ENCODE peak calls at places on chromosome 14, in four cellular contexts. L, Q, G and C are unnamed samples.

GRCh38 chr14:76500011-76500410 is 124.1 kb downstream of the ESRRB start:
- DNase-seq in L (no peak), Q (no peak), G (peak), C (no peak)

GRCh38 chr14:72726444-72726843 is 167.5 kb downstream of the DPF3 start:
- DNase-seq in L (no peak), Q (no peak), G (no peak), C (no peak)

GRCh38 chr14:51727526-51727925 is 75.8 kb downstream of the FRMD6 start:
- DNase-seq in L (no peak), Q (no peak), G (peak), C (no peak)

GRCh38 chr14:88556581-88556980 is 1.8 kb upstream of the PTPN21 start:
- DNase-seq in L (no peak), Q (no peak), G (peak), C (no peak)

GRCh38 chr14:33307691-33308369 is 369.2 kb downstream of the NPAS3 start:
- DNase-seq in L (no peak), Q (no peak), G (peak), C (no peak)

GRCh38 chr14:80653951-80654350 is 287.6 kb downstream of the CEP128 start:
- DNase-seq in L (no peak), Q (no peak), G (peak), C (no peak)

GRCh38 chr14:95815226-95815690 is 61.4 kb upstream of the TUNAR start:
- DNase-seq in L (no peak), Q (no peak), G (no peak), C (no peak)

GRCh38 chr14:24176599-24176998 is 4.7 kb downstream of the REC8 start:
- DNase-seq in L (no peak), Q (no peak), G (no peak), C (no peak)

GRCh38 chr14:94129758-94130414 is 482 bp upstream of the IFI27L2 start:
- DNase-seq in L (no peak), Q (peak), G (peak), C (peak)

GRCh38 chr14:53963491-53964227 is 7.0 kb upstream of the BMP4 start:
- DNase-seq in L (no peak), Q (no peak), G (no peak), C (no peak)

GRCh38 chr14:58662759-58663158 is 25.0 kb downstream of the DACT1 start:
- DNase-seq in L (no peak), Q (no peak), G (no peak), C (no peak)

GRCh38 chr14:62364161-62364560 is 601.9 kb downstream of the SNAPC1 start:
- DNase-seq in L (no peak), Q (no peak), G (no peak), C (no peak)

GRCh38 chr14:24398298-24398942 is 383 bp upstream of the NYNRIN start:
- DNase-seq in L (no peak), Q (no peak), G (no peak), C (no peak)

GRCh38 chr14:91402278-91403068 is 15.1 kb downstream of the CCDC88C start:
- DNase-seq in L (no peak), Q (no peak), G (no peak), C (no peak)

GRCh38 chr14:76917759-76918175 is 91.6 kb downstream of the LRRC74A start:
- DNase-seq in L (no peak), Q (no peak), G (peak), C (no peak)

GRCh38 chr14:50082308-50082742 is 34.0 kb downstream of the VCPKMT start:
- DNase-seq in L (no peak), Q (peak), G (no peak), C (no peak)

GRCh38 chr14:64556526-64556925 is 6.8 kb downstream of the PPP1R36 start:
- DNase-seq in L (no peak), Q (no peak), G (peak), C (peak)

GRCh38 chr14:33794791-33795300 is 156.0 kb downstream of the EGLN3 start:
- DNase-seq in L (no peak), Q (no peak), G (peak), C (peak)

GRCh38 chr14:33847066-33847465 is 103.8 kb downstream of the EGLN3 start:
- DNase-seq in L (no peak), Q (no peak), G (peak), C (peak)

GRCh38 chr14:23442721-23443356 is 7.4 kb upstream of the MYH7 start:
- DNase-seq in L (no peak), Q (no peak), G (no peak), C (no peak)

GRCh38 chr14:50985816-50986396 is 41.6 kb upstream of the PYGL start:
- DNase-seq in L (no peak), Q (no peak), G (no peak), C (no peak)

GRCh38 chr14:39268393-39268792 is 34.7 kb downstream of the MIA2 start:
- DNase-seq in L (no peak), Q (peak), G (peak), C (peak)

GRCh38 chr14:98665019-98665418 is 607.0 kb downstream of the BCL11B start:
- DNase-seq in L (no peak), Q (no peak), G (no peak), C (no peak)

GRCh38 chr14:76908834-76909233 is 82.6 kb downstream of the LRRC74A start:
- DNase-seq in L (peak), Q (peak), G (no peak), C (no peak)

GRCh38 chr14:32430326-32430725 is 101.2 kb downstream of the AKAP6 start:
- DNase-seq in L (no peak), Q (peak), G (peak), C (peak)

GRCh38 chr14:89572566-89573398 is 155.7 kb upstream of the FOXN3 start:
- DNase-seq in L (no peak), Q (no peak), G (no peak), C (no peak)

GRCh38 chr14:86961106-86961716 is 1031.8 kb downstream of the GALC start:
- DNase-seq in L (no peak), Q (peak), G (peak), C (peak)

GRCh38 chr14:68476965-68477455 is 315.9 kb downstream of the ZFP36L1 start:
- DNase-seq in L (no peak), Q (no peak), G (no peak), C (no peak)

GRCh38 chr14:94048676-94049624 is 22.8 kb downstream of the OTUB2 start:
- DNase-seq in L (no peak), Q (no peak), G (no peak), C (no peak)

GRCh38 chr14:88473791-88474190 is 81.0 kb downstream of the PTPN21 start:
- DNase-seq in L (no peak), Q (no peak), G (no peak), C (no peak)

GRCh38 chr14:81219210-81219820 is 1.4 kb downstream of the GTF2A1 start:
- DNase-seq in L (peak), Q (peak), G (peak), C (peak)

GRCh38 chr14:102746568-102747438 is 30.4 kb upstream of the TRAF3 start:
- DNase-seq in L (no peak), Q (no peak), G (no peak), C (no peak)

GRCh38 chr14:73887116-73887490 is 444 bp downstream of the ZNF410 start:
- DNase-seq in L (no peak), Q (peak), G (peak), C (no peak)

GRCh38 chr14:73888971-73889370 is 2.3 kb downstream of the ZNF410 start:
- DNase-seq in L (no peak), Q (no peak), G (peak), C (peak)

GRCh38 chr14:73887704-73888459 is 1.2 kb downstream of the ZNF410 start:
- DNase-seq in L (no peak), Q (no peak), G (peak), C (no peak)

GRCh38 chr14:73886449-73887115 is at the start of gene ZNF410:
- DNase-seq in L (peak), Q (peak), G (peak), C (peak)

DNA sequence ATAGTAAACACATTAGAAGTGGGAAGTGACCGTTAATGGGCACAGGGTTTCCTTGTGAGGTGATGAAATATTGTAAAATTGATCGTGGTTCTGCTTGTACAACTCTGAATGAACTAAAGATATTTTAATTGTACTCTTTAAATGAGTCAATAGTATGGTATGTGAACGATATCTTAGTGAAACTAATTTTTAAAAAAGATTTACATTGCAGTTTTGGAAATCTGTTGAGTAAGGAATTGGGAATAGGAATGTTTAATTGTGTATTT is 1.7 kb downstream of the ZNF410 start:
- DNase-seq in L (no peak), Q (no peak), G (peak), C (peak)
- H3K4me3 ChIP-seq in L (peak), Q (peak), G (peak), C (peak)

GRCh38 chr14:61335049-61335448 is 13.7 kb downstream of the PRKCH start:
- DNase-seq in L (no peak), Q (no peak), G (no peak), C (no peak)

GRCh38 chr14:61338457-61338856 is 17.1 kb downstream of the PRKCH start:
- DNase-seq in L (no peak), Q (no peak), G (no peak), C (no peak)

GRCh38 chr14:61337893-61338292 is 16.5 kb downstream of the PRKCH start:
- DNase-seq in L (no peak), Q (peak), G (no peak), C (no peak)

GRCh38 chr14:61334197-61334701 is 12.9 kb downstream of the PRKCH start:
- DNase-seq in L (no peak), Q (no peak), G (no peak), C (no peak)

GRCh38 chr14:61335876-61336275 is 14.5 kb downstream of the PRKCH start:
- DNase-seq in L (no peak), Q (no peak), G (no peak), C (no peak)
- H3K4me3 ChIP-seq in L (no peak), Q (no peak), G (no peak), C (no peak)

DNA sequence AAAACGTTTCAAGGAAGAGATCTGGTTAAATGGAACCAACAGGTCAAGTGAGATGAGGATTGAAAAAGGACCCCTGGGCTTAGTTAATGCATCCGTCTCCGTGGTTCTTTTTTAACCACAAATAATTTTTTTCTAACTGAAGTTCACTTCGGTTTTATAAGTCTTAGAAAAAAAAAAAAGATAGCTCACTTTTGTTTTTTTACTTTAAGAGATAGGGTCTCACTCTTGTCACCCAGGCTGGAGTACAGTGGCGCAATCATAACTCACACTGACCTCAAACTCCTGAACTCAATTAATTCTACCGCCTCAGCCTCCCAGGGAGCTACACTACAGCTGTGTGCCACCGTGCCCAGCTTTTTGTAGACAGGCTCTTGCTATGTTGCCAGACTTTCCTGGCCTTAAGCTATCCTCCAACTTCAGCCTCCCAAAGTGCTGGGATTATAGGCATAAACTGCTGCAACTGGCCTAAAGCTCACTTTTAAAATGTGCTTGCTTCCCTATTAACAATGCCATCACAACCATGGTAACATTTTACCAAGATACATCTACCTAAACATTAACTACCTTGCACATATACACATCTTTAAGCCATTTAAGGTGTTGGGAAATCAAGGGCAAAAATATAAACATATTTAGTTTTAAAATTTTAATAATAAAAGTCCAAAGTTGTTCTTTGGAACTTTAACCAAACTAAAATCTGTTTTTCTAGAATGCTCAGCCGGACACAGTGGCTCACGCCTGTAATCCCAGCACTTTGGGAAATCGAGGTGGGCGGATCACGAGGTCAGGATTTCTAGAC is 11.6 kb downstream of the HNRNPC start:
- DNase-seq in L (no peak), Q (no peak), G (peak), C (no peak)
- H3K4me3 ChIP-seq in L (no peak), Q (no peak), G (no peak), C (no peak)

DNA sequence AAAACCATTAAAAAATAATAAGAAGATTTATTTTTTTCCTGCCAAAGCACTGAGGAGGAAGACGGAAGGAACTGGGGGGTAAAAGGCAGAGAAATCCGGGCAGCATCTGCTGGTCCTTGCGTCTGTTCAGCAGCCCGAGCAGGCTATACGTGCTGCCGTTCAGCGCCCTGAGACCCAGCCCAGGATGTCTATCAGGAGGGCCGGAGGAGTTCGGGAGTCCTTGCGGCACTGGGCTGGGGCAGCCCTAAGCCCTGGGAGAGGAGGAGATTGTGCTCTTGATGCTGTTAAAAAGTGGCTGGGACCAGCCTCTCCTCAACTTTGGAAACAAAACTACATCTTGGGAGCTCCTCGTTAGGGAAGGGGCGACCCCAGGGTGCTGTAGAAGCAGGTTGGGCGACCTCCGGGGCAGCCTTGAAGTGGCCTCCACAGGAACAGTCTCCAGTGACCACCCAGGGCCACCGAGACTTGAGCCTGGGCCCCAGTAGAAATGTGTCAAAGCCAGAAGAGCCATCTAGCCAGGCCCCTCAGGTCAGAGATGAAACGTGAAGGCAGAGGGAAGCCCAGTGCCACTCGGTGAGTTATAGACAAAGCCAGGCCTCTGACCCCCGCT is 14.3 kb downstream of the PGF start:
- DNase-seq in L (no peak), Q (no peak), G (no peak), C (no peak)
- H3K4me3 ChIP-seq in L (peak), Q (peak), G (no peak), C (no peak)

DNA sequence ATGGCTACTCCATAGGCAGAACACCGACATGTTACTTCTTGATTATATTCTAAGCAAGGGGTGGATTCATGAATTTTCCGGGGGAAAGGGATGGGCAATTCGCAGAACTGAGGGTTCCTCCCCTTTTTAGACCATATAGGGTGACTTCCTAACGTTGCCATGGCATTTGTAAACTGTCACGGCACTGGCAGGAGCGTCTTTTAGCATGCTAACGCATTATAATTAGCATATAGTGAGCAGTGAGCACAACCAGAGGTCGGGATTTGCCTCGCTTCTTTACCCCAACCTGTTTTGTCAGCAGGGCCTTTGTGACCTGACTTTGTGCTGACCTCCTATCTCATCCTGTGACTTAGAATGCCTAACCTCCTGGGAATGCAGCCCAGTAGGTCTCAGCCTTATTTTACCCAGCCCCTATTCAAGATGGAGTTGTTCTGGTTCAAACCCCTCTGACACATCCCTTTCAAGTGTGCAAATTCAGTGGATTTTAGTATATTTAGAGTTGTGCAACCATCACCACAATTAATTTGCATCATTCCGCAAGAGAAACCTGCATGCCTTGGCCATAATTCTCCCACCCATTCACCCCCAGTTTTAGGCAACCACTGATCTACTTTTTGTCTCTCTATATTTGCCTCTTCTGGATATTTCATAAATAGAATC is 27.4 kb downstream of the PALS1 start:
- DNase-seq in L (no peak), Q (no peak), G (no peak), C (no peak)
- H3K4me3 ChIP-seq in L (no peak), Q (no peak), G (peak), C (peak)

GRCh38 chr14:100569734-100570251 is 17.4 kb downstream of the BEGAIN start:
- DNase-seq in L (no peak), Q (no peak), G (no peak), C (no peak)
- H3K4me3 ChIP-seq in L (no peak), Q (no peak), G (no peak), C (no peak)

DNA sequence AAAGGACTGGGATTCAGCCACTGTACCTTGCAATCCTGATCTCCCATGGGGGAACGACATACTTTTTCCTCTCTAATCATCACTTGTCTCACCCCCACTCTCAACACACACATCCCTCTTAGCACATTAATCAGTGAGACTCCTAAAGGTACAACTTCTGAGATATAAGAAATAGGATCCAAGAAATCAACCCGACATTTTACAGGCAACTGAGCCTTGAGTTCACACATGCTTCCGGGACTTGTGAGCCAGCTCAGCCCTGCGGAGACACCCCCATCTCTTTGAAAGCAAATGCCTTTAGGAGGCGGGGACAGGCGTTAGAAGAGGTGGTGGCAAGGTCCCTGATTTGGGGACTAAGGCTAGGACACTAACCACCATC is 1.3 kb downstream of the MAP3K9 start:
- DNase-seq in L (no peak), Q (peak), G (no peak), C (no peak)
- H3K4me3 ChIP-seq in L (peak), Q (peak), G (no peak), C (peak)